ENCODE peak calls at places on chromosomes 4 and X, in four cellular contexts. K is sigmoid colon, M is transverse colon, G is K562. Q is an unnamed sample. For H3K36me3, the result is how much of the 10 kb centered on the place peaks cover.

GRCh38 chrX:645024-645376 is 14.4 kb downstream of the SHOX start:
- DNase-seq in K (no peak), G (no peak), M (peak), Q (no peak)

GRCh38 chr4:56264861-56265260 is 122.4 kb downstream of the AASDH start:
- DNase-seq in G (no peak), K (no peak), M (no peak), Q (no peak)

GRCh38 chr4:1614854-1615595 is 69.1 kb downstream of the FAM53A start:
- DNase-seq in M (peak), G (no peak), K (no peak), Q (no peak)

GRCh38 chr4:113355550-113356371 is 306.3 kb downstream of the ANK2 start:
- DNase-seq in K (no peak), G (no peak), M (peak), Q (no peak)

GRCh38 chr4:52203351-52203750 is 152.2 kb downstream of the SPATA18 start:
- DNase-seq in M (no peak), G (no peak), K (no peak), Q (no peak)

GRCh38 chr4:105637409-105638258 is 70.9 kb downstream of the INTS12 start:
- DNase-seq in M (peak), K (peak), G (no peak), Q (peak)

GRCh38 chrX:16240231-16240905 is 73.1 kb downstream of the MAGEB17 start:
- DNase-seq in M (no peak), K (no peak), G (no peak), Q (no peak)

GRCh38 chr4:73259552-73260140 is 1.0 kb upstream of the ANKRD17 start:
- DNase-seq in G (no peak), K (no peak), M (no peak), Q (no peak)

GRCh38 chr4:185885604-185886003 is 73.6 kb upstream of the SORBS2 start:
- DNase-seq in G (no peak), K (no peak), M (no peak), Q (no peak)

GRCh38 chrX:8049827-8050226 is 121.2 kb downstream of the VCX2 start:
- DNase-seq in M (no peak), G (no peak), K (no peak), Q (no peak)

GRCh38 chrX:129823115-129823514 is 20.6 kb downstream of the ZDHHC9 start:
- DNase-seq in M (peak), K (no peak), G (peak), Q (peak)

GRCh38 chrX:129825746-129826505 is 17.8 kb downstream of the ZDHHC9 start:
- DNase-seq in M (peak), G (no peak), K (no peak), Q (no peak)

GRCh38 chrX:129824620-129825019 is 19.1 kb downstream of the ZDHHC9 start:
- DNase-seq in G (no peak), K (no peak), M (no peak), Q (no peak)

GRCh38 chrX:129823523-129823922 is 20.2 kb downstream of the ZDHHC9 start:
- DNase-seq in G (no peak), K (no peak), M (no peak), Q (no peak)
- TF ChIP-seq CTCF in G (no peak), K (no peak), M (no peak), Q (no peak)

GRCh38 chr4:75673959-75674328 is 733 bp upstream of the G3BP2 start:
- DNase-seq in M (no peak), G (no peak), K (no peak), Q (no peak)

GRCh38 chr4:75671802-75672421 is 1.3 kb downstream of the G3BP2 start:
- DNase-seq in M (no peak), G (no peak), K (no peak), Q (no peak)

GRCh38 chr4:75675004-75675531 is 1.9 kb upstream of the G3BP2 start:
- DNase-seq in K (no peak), G (no peak), M (no peak), Q (no peak)

GRCh38 chr4:75672461-75673026 is 667 bp downstream of the G3BP2 start:
- DNase-seq in M (peak), G (peak), K (peak), Q (peak)

DNA sequence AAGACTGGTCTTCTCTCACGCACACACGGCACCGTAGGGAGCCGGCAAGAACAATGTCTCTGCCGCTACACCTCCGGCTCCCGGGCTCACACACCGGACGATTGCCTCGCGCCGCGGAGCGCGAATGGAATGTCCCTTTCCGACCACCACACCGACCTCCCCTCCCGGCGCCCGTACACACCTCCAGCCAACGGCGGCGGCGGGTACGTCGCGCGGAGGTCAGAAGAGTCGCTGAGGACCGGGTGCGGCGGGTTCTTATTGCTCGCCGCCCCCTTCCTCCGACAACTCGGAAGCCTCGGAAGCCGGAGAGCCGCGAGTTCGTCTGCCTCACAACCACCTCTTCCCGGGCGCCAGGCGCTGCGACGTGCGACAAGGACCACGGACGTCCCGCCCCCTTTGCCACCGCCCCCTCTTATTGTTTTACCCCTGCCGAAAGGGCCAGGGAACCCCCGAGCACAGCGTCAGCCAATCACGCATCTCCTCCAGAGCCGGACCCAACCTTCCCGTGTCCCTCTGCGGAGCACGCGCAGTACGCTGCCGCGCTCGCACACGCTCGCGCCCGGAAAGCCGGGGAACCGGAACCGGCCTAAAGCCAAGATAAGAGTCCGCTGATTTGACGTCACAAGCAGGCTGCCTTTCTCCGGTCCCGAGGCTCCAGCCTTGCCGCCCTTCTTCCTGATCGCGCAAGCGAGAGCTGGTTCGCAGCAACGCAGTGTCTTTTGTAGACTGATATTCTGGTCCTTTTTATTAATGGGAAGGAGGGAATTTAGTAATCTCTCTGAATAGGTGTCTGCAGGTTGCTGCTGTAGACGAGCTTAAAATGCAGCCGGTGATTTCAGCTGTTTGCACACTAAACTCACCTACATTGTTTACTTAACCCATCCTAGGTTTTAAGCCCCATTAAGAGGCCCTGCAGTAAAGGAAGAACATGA is at the start of gene G3BP2:
- DNase-seq in K (peak), G (peak), M (peak), Q (peak)
- TF ChIP-seq EP300 in K (peak), G (peak), M (no peak), Q (no peak)

GRCh38 chr4:76757418-76757910 is 140.5 kb downstream of the SOWAHB start:
- DNase-seq in M (no peak), G (no peak), K (no peak), Q (no peak)

GRCh38 chr4:76758290-76758882 is 139.6 kb downstream of the SOWAHB start:
- DNase-seq in G (peak), K (no peak), M (no peak), Q (no peak)

GRCh38 chr4:76756416-76756815 is 141.5 kb downstream of the SOWAHB start:
- DNase-seq in K (no peak), M (no peak), G (no peak), Q (no peak)

GRCh38 chr4:76760214-76760613 is 137.7 kb downstream of the SOWAHB start:
- DNase-seq in K (no peak), M (no peak), G (no peak), Q (no peak)

GRCh38 chr4:76758996-76759395 is 138.9 kb downstream of the SOWAHB start:
- DNase-seq in K (no peak), G (no peak), M (no peak), Q (no peak)
- H3K36me3 ChIP-seq in K (under half), G (under half), M (under half), Q (half or more)

GRCh38 chr4:3318561-3319021 is 25.8 kb downstream of the RGS12 start:
- DNase-seq in M (no peak), K (peak), G (peak), Q (peak)
- TF ChIP-seq CTCF in M (no peak), K (no peak), G (peak), Q (no peak)

GRCh38 chr4:141307241-141307689 is 86.6 kb downstream of the ZNF330 start:
- DNase-seq in K (peak), G (peak), M (peak), Q (peak)
- TF ChIP-seq EP300 in K (no peak), G (no peak), M (no peak), Q (no peak)

DNA sequence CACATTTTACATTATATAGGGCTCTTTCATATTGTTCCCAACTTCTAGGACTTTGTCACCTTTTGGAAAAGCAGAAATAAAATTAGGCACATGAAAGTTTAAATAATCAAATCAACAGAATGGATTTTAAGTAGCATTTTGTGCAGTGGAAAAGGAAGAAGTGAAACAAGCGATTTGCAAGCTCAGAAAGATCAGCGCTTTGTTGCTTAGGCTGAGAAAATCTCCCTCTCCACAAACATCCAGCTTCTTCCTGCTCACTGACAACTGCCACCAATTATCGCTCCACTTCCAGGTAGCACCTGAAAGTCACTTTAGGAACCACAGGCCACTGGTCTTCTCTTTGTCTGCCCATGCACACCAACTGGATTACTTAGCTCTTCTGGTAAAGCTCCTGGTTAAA is 2.0 kb upstream of the PDK3 start:
- DNase-seq in K (no peak), G (no peak), M (no peak), Q (no peak)
- H3K36me3 ChIP-seq in K (under half), G (under half), M (under half), Q (under half)

DNA sequence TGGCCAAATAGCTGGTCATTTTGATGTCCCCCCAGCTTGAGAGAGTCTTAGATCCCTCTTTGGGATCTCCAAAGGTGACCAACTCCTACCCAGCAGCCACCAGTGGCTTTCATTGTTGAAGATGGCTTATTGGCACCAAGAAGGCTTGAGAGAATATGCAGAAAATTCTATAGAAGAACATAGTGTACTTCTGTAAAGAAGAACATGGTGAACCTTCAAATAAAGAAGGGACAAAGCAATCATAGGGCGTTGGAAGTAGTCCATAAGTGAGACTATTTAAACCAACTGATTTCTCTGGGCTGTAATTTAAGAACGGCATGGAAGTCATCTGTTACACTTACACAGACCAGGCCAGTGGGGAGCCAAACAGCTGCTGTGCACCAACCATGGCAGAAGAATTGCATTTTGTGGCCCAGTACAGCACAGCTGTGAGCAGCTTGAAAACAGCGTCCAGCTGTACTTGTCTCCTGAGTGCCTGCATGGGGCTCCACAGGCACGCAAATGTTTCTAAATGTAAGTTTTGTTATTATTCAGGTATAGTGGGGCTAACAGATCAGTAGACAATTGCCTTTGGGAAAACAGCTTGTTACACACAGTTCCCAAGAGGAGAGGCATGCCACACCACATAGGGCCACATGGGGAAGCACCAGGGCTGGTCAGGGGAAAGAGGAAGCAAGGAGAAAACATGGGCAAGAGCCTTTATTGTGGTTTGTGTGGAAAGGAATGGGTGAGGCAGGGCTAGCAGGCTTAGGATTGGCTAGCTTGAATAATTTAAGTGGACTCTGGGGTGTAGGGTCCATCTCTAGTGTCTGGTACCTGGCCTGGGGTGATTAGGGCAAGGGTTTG is 125.0 kb downstream of the ARHGAP6 start:
- DNase-seq in G (no peak), M (no peak), K (no peak), Q (no peak)
- TF ChIP-seq CTCF in G (peak), M (no peak), K (no peak), Q (no peak)

Q was measured in stomach.